ENCODE peak calls at places on chromosome 16, in ten cellular contexts. X is heart right ventricle, M is esophagus squamous epithelium, C is neural progenitor cell, A is IMR-90, W is endothelial cell of umbilical vein, U is ascending aorta, B is right lobe of liver, P is GM23338, O is H1. V is an unnamed sample.

GRCh38 chr16:83253526-83253925 is 554.3 kb upstream of the HSBP1 start:
- DNase-seq in X (no peak), M (no peak), C (no peak), A (no peak), W (no peak), U (no peak), B (no peak), P (no peak), O (no peak), V (no peak)

GRCh38 chr16:84055366-84055765 is 12.8 kb upstream of the SLC38A8 start:
- DNase-seq in X (peak), M (no peak), C (no peak), A (no peak), W (no peak), U (no peak), B (no peak), P (no peak), O (no peak), V (no peak)

GRCh38 chr16:51636913-51637743 is 486.1 kb upstream of the SALL1 start:
- DNase-seq in X (no peak), M (no peak), C (peak), A (no peak), W (no peak), U (no peak), B (no peak), P (peak), O (peak), V (peak)

GRCh38 chr16:80614908-80615696 is 74.3 kb downstream of the DYNLRB2 start:
- DNase-seq in X (no peak), M (no peak), C (no peak), A (peak), W (peak), U (no peak), B (no peak), P (peak), O (no peak), V (peak)

GRCh38 chr16:69089091-69089912 is 16.2 kb upstream of the HAS3 start:
- DNase-seq in X (no peak), M (no peak), C (peak), A (peak), W (peak), U (no peak), B (peak), P (peak), O (no peak), V (no peak)

GRCh38 chr16:84340305-84341040 is 27.9 kb upstream of the ATP2C2 start:
- DNase-seq in X (no peak), M (no peak), C (no peak), A (no peak), W (no peak), U (no peak), B (no peak), P (no peak), O (no peak), V (peak)

GRCh38 chr16:68526782-68527145 is 12.3 kb upstream of the ZFP90 start:
- DNase-seq in X (no peak), M (no peak), C (no peak), A (no peak), W (no peak), U (no peak), B (no peak), P (no peak), O (no peak), V (no peak)

GRCh38 chr16:21663889-21664647 is at the start of gene OTOA:
- DNase-seq in X (no peak), M (no peak), C (peak), A (no peak), W (no peak), U (peak), B (no peak), P (peak), O (peak), V (no peak)

GRCh38 chr16:68612996-68613395 is 32.1 kb upstream of the CDH3 start:
- DNase-seq in X (no peak), M (no peak), C (no peak), A (no peak), W (no peak), U (no peak), B (no peak), P (no peak), O (no peak), V (no peak)

GRCh38 chr16:73191111-73192046 is 143.5 kb upstream of the ZFHX3 start:
- DNase-seq in X (no peak), M (no peak), C (no peak), A (no peak), W (no peak), U (no peak), B (no peak), P (no peak), O (no peak), V (no peak)

GRCh38 chr16:57837305-57838125 is 35.2 kb upstream of the KIFC3 start:
- DNase-seq in X (no peak), M (no peak), C (no peak), A (no peak), W (no peak), U (no peak), B (no peak), P (peak), O (no peak), V (no peak)

GRCh38 chr16:87608400-87608985 is 6.2 kb downstream of the JPH3 start:
- DNase-seq in X (peak), M (no peak), C (peak), A (peak), W (peak), U (no peak), B (no peak), P (peak), O (no peak), V (peak)

GRCh38 chr16:79658301-79659001 is 57.9 kb upstream of the MAF start:
- DNase-seq in X (no peak), M (no peak), C (peak), A (peak), W (no peak), U (peak), B (no peak), P (no peak), O (no peak), V (peak)

GRCh38 chr16:89860747-89861304 is 12.6 kb upstream of the TCF25 start:
- DNase-seq in X (peak), M (no peak), C (peak), A (peak), W (peak), U (no peak), B (no peak), P (peak), O (peak), V (peak)

GRCh38 chr16:69340095-69340644 is 598 bp downstream of the NIP7 start:
- DNase-seq in X (no peak), M (no peak), C (peak), A (peak), W (no peak), U (no peak), B (no peak), P (no peak), O (no peak), V (no peak)

GRCh38 chr16:65309294-65309850 is 187.5 kb upstream of the CDH11 start:
- DNase-seq in X (no peak), M (no peak), C (no peak), A (no peak), W (no peak), U (no peak), B (no peak), P (no peak), O (no peak), V (no peak)

GRCh38 chr16:4768549-4769305 is 1.8 kb upstream of the ZNF500 start:
- DNase-seq in X (peak), M (peak), C (peak), A (peak), W (peak), U (peak), B (peak), P (peak), O (peak), V (peak)

GRCh38 chr16:4767872-4768548 is 1.0 kb upstream of the ZNF500 start:
- DNase-seq in X (no peak), M (no peak), C (no peak), A (peak), W (no peak), U (no peak), B (no peak), P (no peak), O (no peak), V (no peak)

GRCh38 chr16:4769306-4769638 is 2.3 kb upstream of the ZNF500 start:
- DNase-seq in X (no peak), M (no peak), C (no peak), A (no peak), W (no peak), U (no peak), B (no peak), P (no peak), O (no peak), V (no peak)

GRCh38 chr16:4765511-4766474 is 1.2 kb downstream of the ZNF500 start:
- DNase-seq in X (no peak), M (no peak), C (no peak), A (no peak), W (no peak), U (no peak), B (no peak), P (no peak), O (no peak), V (no peak)

DNA sequence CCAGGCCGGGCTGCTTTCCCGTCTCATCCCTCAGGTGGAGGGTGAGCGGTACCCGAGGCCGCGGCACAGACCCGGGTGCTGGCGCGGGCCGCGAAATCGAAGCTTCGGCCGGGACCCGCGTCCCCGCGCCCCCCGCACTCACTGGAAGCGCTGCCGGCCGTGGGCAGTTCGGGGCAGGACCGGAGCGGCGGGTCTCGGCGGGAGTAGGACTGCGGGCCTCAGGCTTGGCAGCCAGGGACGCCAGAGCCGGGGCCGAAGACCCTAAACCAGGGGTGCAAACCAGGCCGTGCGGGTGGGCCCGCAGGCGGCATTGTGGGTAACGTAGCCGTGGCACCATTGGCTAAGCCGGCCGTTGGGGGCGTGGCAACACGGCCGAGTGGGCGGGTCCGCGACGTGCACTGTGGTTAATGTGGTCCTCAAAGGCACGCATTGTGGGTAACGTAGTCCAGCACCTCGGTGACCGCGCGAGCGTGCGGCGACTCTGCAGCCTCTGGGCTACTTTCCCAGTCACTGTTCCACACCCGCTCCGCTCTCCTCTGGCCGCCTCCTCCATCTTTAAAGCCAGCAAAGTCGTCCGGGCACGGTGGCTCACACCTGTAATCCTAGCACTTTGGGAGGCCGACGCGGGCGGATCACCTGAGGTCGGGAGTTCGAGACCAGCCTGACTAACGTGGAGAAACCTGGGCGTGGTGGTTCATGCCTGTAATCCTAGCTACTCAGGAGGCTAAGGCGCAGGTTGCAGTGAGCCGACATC is at the start of gene ZNF500:
- DNase-seq in X (peak), M (peak), C (peak), A (peak), W (peak), U (peak), B (peak), P (peak), O (peak), V (peak)
- TF ChIP-seq CTCF in X (no peak), M (no peak), C (no peak), A (no peak), W (no peak), U (no peak), B (peak), P (no peak), O (no peak), V (no peak)

GRCh38 chr16:1026057-1026783 is 44.6 kb downstream of the SOX8 start:
- DNase-seq in X (no peak), M (no peak), C (peak), A (no peak), W (no peak), U (no peak), B (no peak), P (no peak), O (no peak), V (no peak)
- H3K27ac ChIP-seq in X (no peak), M (no peak), C (no peak), A (no peak), W (no peak), U (no peak), B (no peak), P (no peak), O (no peak), V (no peak)

DNA sequence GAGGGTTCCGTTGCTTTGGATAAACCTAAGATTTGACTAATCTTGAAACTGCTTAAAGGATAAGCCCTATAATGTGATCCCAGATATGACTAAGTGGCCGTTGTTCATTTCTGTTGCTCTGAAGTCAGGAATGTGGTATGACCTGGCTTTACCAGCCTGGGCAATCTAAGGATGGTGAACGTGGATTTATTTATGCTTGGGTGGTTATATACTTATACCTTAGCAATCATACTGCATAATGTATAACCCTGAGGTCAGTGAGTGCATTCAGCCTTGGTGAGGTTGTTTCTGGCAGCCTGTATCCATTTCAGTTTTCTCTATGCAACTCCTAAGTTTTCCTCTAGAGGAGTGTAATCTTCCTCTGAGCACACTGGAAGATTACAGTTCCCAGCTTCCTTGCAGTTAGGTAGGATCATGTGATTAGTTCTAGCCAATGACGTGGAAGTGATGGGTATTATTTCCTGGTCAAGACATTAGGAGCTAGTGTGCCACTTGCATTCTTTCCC is 41.9 kb downstream of the FTO start:
- DNase-seq in X (no peak), M (no peak), C (no peak), A (peak), W (no peak), U (no peak), B (no peak), P (peak), O (no peak), V (peak)
- TF ChIP-seq CTCF in X (no peak), M (peak), C (no peak), A (peak), W (no peak), U (no peak), B (no peak), P (no peak), O (no peak), V (no peak)

DNA sequence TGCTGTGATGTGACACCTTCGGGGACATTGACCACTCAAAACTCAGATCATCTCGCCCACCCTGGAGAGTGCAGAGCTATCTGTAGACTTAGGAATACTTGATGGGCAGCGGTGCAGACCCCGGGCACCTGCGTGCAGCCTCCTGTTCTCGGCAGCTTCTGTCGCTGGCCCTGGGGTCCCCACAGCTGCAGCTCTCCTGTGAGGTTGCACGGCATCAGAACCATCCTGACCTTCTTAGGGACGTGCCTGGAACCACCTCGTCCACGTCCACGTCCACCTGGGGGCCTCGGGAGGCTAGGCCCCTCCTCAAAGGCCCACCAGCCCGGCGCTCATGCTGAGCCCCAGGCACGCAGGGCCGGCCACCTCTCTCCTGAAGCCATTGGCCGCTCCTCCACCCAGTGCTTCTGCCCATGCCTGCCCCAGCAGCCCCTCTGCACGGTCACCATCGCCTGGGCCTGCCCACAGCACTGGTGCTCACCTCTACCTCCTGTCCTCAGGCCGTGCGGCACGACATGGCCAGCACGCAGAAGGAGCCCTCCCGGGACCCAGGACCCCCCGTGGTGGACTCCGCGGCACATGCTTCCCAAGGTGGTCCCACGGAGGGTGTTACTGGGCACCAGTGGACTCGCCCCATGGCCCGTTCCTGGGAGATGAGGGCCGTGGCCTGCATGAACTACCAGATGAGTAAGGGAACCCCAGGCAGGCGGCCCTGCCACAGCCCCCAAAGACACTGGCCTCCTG is 2.3 kb upstream of the WFIKKN1 start:
- DNase-seq in X (no peak), M (no peak), C (no peak), A (no peak), W (no peak), U (no peak), B (peak), P (no peak), O (no peak), V (no peak)
- H3K27ac ChIP-seq in X (no peak), M (no peak), C (peak), A (no peak), W (no peak), U (no peak), B (peak), P (no peak), O (no peak), V (peak)